ENCODE peak calls at places on chromosome 11, in five cellular contexts. C is fibroblast of the aortic adventitia, E is fibroblast of lung, K is HL-60, L is lower leg skin. Y is an unnamed sample.

GRCh38 chr11:34468209-34468841 is 29.6 kb downstream of the CAT start:
- DNase-seq in E (peak), K (peak), L (no peak), C (peak), Y (no peak)

GRCh38 chr11:69080361-69080973 is 31.7 kb downstream of the TPCN2 start:
- DNase-seq in E (peak), K (peak), C (no peak), L (no peak), Y (no peak)

GRCh38 chr11:120547871-120548681 is 36.5 kb downstream of the GRIK4 start:
- DNase-seq in L (peak), K (no peak), C (peak), E (peak), Y (peak)

GRCh38 chr11:126790550-126790981 is 210.0 kb downstream of the KIRREL3 start:
- DNase-seq in L (no peak), E (peak), C (peak), K (no peak), Y (peak)

GRCh38 chr11:84414936-84415335 is 1128.8 kb upstream of the CCDC90B start:
- DNase-seq in E (no peak), C (no peak), L (no peak), K (no peak), Y (no peak)

GRCh38 chr11:92180664-92181251 is 43.9 kb upstream of the FAT3 start:
- DNase-seq in L (no peak), C (peak), E (peak), K (no peak), Y (no peak)

GRCh38 chr11:82703226-82703625 is 30.4 kb downstream of the FAM181B start:
- DNase-seq in K (no peak), C (no peak), L (no peak), E (no peak), Y (no peak)

GRCh38 chr11:127844843-127845242 is 742.5 kb downstream of the ETS1 start:
- DNase-seq in C (no peak), E (no peak), L (no peak), K (no peak), Y (no peak)

GRCh38 chr11:27997344-27997743 is 110.6 kb downstream of the KIF18A start:
- DNase-seq in K (no peak), E (no peak), L (no peak), C (no peak), Y (no peak)

GRCh38 chr11:116792869-116793475 is 1.3 kb upstream of the APOA5 start:
- DNase-seq in E (no peak), K (no peak), L (no peak), C (peak), Y (no peak)

GRCh38 chr11:116300252-116300651 is 472.5 kb downstream of the BUD13 start:
- DNase-seq in L (no peak), E (no peak), K (no peak), C (no peak), Y (no peak)

GRCh38 chr11:76888989-76889388 is 28.3 kb downstream of the ACER3 start:
- DNase-seq in L (no peak), C (peak), K (no peak), E (no peak), Y (no peak)

GRCh38 chr11:27795955-27796861 is 96.0 kb upstream of the BDNF start:
- DNase-seq in C (no peak), E (no peak), L (no peak), K (no peak), Y (no peak)

GRCh38 chr11:35794850-35795249 is 132.3 kb downstream of the TRIM44 start:
- DNase-seq in L (no peak), E (peak), K (no peak), C (peak), Y (peak)

GRCh38 chr11:130209944-130210854 is 50.6 kb downstream of the ST14 start:
- DNase-seq in K (no peak), C (no peak), L (peak), E (no peak), Y (no peak)

GRCh38 chr11:113850188-113850587 is 25.2 kb downstream of the USP28 start:
- DNase-seq in E (no peak), C (no peak), L (no peak), K (no peak), Y (no peak)

GRCh38 chr11:114075891-114076441 is 16.5 kb downstream of the ZBTB16 start:
- DNase-seq in K (peak), E (peak), L (no peak), C (peak), Y (no peak)

GRCh38 chr11:9600651-9601040 is 27.2 kb downstream of the WEE1 start:
- DNase-seq in E (no peak), K (no peak), C (no peak), L (no peak), Y (no peak)

GRCh38 chr11:84558085-84558905 is 1068.8 kb downstream of the DLG2 start:
- DNase-seq in E (peak), C (peak), L (no peak), K (peak), Y (peak)

GRCh38 chr11:94884322-94884721 is 89.0 kb downstream of the CWC15 start:
- DNase-seq in L (no peak), K (peak), E (no peak), C (no peak), Y (no peak)

GRCh38 chr11:47589103-47589502 is 2.6 kb downstream of the FAM180B start:
- DNase-seq in L (no peak), E (no peak), K (no peak), C (no peak), Y (no peak)

GRCh38 chr11:47589504-47590025 is 3.1 kb downstream of the FAM180B start:
- DNase-seq in C (no peak), E (no peak), L (no peak), K (no peak), Y (no peak)

GRCh38 chr11:47587039-47587675 is 679 bp downstream of the FAM180B start:
- DNase-seq in C (peak), E (no peak), K (no peak), L (peak), Y (no peak)

GRCh38 chr11:47586456-47586855 is at the start of gene FAM180B:
- DNase-seq in K (no peak), L (no peak), C (no peak), E (no peak), Y (no peak)

DNA sequence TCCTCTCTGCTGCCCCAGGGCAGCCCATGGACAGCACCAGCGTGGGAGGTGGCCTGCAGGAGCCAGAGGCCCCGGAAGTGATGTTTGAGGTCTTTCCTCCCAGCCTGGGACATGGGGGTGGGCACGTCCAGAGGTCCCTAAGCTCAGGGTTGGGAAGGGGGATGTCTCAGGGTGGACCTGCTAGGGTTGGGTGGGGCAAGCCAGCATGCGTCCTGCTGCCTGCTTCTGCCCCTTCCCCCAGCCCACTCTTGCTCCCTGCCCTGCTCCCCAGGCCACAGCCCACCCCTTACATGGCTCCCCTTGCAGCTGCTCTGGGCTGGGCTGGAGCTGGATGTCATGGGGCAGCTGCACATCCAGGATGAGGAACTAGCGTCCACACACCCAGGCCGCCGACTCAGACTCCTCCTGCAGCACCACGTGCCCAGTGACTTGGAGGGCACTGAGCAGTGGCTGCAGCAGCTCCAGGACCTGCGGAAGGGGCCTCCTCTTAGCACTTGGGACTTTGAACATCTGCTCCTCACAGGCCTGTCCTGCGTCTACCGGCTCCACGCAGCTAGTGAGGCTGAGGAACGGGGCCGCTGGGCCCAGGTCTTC is 1.4 kb downstream of the FAM180B start:
- DNase-seq in C (no peak), E (no peak), K (peak), L (peak), Y (no peak)
- H3K4me3 ChIP-seq in C (no peak), E (no peak), K (no peak), L (no peak), Y (no peak)

DNA sequence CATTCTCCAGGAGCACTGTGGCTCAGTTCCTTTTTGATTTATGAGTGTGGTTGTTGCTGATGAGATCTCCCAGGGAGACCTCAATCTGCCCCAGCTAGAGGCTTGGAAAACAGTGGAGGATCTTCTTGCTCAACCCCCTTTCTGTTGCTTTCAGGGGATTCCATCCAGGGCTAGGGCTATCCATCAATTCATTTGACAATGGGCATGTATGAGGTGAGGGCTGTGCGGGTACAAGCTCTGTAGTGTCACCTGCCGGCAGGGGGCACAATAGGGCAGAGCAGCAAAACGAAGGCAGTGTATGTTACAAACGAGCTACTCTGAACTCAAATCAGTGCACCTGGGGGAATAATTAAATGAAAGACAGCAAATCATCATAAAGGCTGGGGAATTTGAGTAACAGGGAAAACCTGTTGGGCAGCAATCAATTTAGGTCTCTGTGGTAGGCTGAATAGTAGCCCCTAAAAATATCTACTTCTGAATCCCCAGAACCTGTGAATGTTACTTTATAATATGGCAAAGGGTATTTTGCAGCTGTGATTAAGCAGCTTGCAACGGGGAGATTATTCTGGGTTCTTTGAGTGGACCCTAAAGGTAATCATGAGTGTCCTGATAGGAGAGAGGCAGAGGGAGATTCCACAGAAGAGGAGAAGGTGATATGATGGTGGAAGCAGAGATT is 170.3 kb upstream of the ZBED5 start:
- DNase-seq in L (peak), E (peak), C (peak), K (peak), Y (no peak)
- TF ChIP-seq CTCF in L (no peak), E (peak), C (peak), K (peak), Y (peak)

DNA sequence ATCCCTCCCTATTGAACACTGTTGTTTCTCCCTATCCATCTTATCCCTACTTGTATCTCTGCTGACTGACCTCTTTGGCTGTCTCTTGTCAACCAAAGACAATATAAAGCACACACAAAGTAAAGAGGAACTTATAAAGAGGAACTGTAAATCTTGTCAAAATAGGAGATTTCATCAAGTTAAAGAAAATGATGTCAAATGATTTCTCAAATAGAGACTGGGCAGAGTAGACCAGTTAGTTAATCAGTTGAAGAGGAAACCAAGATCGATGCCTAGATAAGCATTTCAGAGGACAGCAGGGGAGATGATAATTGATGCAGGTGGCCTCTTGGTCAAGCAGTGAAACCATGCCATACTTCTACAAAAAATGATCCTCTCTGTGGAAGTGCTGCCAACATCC is 22.7 kb downstream of the KCNQ1OT1 start:
- DNase-seq in E (no peak), K (peak), C (no peak), L (no peak), Y (no peak)
- H3K4me3 ChIP-seq in E (no peak), K (no peak), C (no peak), L (no peak), Y (no peak)

DNA sequence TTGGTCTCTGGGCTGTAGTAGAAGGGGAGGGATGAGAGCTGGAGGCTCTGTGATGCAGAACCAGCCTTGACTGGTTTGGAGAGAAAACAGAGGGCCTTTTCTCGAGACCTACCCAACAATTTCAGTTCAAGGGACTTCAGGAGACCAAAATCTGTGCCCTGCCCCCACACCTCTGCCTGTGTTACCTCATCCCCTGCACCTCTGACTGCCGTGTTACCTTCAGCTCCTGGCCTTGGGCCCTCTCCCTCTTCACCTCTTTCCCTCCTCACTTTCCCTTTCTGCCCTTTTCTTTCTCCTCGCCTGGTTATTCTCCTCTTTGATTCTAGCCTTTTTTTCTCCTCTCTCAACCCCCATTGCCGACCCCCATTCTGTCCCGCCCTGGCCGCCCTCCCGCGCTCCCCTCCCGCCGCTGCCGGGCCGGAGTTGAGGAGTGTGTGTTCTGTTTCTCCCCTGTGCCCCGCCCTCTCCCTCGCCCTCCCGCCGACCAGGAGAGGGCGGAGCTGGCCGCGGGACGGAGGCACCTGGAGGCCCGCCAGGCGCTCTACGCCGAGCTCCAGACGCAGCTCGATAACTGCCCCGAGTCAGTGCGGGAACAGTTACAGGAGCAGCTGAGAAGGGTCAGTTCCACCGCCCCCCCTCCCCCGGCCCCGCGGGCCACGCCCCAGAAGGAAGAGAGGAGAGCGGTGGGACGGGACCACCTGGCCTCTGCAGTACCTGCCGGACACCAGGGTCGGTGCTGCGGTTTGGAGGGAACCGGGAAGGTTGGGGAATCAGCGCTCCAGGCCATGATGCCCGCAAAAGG is 27.2 kb downstream of the PHLDB1 start:
- DNase-seq in K (peak), L (no peak), C (peak), E (peak), Y (no peak)
- TF ChIP-seq CTCF in K (no peak), L (no peak), C (peak), E (no peak), Y (no peak)

GRCh38 chr11:61535998-61536675 is 27.6 kb downstream of the LRRC10B start:
- DNase-seq in E (no peak), K (no peak), C (no peak), L (no peak), Y (no peak)
- H3K4me3 ChIP-seq in E (no peak), K (no peak), C (no peak), L (no peak), Y (no peak)

DNA sequence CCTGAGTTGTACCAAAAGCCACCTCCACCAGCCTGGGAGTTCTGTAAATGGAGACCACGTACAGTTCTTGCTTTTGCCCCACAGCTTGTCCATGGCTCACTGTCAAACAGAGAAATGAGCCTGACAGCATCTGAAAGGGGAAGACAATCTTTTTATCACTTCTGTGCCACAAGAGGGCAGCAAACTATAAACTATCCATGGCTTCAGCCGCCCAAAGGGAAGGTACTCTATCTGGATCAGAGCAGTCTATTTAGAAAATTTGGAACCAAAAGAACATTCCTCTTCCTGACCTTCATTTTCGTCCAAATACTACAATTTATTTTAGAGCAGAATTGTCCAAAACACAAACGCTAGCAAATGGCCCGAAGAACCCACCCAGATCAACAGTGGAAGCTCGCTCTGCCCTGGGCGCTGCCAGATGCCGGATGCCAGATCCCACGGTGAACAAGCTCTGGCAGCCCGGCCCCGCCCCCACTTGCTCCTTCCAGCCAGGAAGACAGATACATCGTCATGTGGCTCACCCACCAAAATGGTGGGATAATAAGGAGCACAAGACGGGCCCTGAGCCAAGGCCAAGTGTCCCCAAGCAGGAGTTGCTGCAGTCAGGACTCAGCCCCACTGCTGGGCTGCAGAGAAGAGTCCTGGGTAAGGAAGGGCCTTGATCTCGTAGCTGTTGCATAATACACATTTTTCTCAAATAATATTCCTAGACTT is 23.9 kb upstream of the SCGB1A1 start:
- DNase-seq in C (peak), L (peak), E (peak), K (peak), Y (peak)
- TF ChIP-seq CTCF in C (peak), L (no peak), E (peak), K (peak), Y (peak)

GRCh38 chr11:71095294-71095850 is 157.0 kb downstream of the SHANK2 start:
- DNase-seq in K (no peak), C (no peak), L (no peak), E (no peak), Y (no peak)

GRCh38 chr11:71089571-71089970 is 162.8 kb downstream of the SHANK2 start:
- DNase-seq in L (no peak), E (no peak), C (no peak), K (no peak), Y (no peak)

GRCh38 chr11:71094296-71095077 is 157.9 kb downstream of the SHANK2 start:
- DNase-seq in E (no peak), K (no peak), C (no peak), L (no peak), Y (no peak)

GRCh38 chr11:71093783-71094182 is 158.6 kb downstream of the SHANK2 start:
- DNase-seq in L (no peak), C (no peak), E (no peak), K (no peak), Y (no peak)

DNA sequence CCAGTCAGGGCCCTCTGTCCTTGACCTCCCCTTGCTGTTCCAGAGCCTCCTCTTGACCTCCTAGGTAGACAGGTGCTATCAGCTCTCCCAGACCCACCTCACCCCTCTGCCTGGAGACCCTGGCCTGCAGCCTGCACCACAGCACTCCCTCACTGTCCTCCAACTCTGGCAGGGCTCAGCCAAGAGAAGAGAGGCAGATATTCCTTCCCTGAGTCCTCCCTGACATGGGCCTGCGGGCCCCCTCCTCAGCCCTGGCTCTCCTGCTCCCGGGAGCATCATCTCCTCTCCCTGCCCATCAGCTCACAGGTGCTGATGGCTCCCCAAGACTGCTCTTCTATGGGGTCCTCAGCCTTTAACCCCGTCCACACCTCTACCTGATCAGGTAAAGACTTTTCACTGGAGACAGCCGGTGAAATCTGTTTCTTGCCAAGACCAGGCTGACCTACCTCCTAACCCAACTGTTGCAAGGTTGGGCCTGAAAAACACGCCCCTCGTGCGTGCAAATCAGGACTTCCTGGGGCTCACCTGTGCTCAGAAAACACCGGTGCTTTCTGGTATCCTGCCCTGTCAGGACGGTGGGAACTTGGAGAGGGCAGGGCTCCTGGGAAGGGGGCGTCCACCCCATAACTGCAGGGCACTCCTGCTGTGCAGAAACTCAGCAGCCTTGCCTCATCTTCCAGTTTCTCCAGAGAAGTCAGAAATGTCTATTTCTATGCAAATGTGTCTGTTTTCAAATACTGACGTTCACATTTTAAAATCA is 160.7 kb downstream of the SHANK2 start:
- DNase-seq in K (no peak), C (no peak), E (no peak), L (no peak), Y (no peak)
- H3K4me3 ChIP-seq in K (no peak), C (no peak), E (no peak), L (no peak), Y (no peak)

DNA sequence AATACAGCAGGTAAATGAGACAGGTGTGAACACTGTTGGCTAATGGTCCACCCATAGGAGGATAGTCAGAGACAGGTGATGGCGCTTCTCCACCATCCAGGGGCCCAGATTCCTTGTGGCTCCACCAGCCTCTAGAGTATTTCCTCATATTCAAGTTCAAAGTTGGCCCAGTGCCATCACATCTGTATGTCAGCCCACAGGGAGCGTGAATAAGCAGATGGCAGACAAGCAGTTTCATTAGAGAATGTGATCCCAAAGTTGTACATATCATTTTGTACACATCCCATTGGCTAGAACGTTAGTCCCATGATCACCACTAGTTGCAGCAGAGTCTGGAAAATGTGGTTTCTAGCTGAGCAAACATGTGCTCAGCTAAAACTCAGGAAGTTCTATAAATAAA is 11.0 kb upstream of the CWF19L2 start:
- DNase-seq in L (no peak), C (peak), K (peak), E (peak), Y (peak)
- TF ChIP-seq CTCF in L (no peak), C (no peak), K (no peak), E (no peak), Y (no peak)